ENCODE peak calls at places on chromosome 2, in six cellular contexts. P is DND-41, C is adrenal gland, J is skeletal muscle cell, T is AG09309, Q is dorsolateral prefrontal cortex. Y is an unnamed sample.

GRCh38 chr2:70411489-70412081 is 109.7 kb upstream of the FAM136A start:
- DNase-seq in P (no peak), C (no peak), J (no peak), T (no peak), Q (no peak), Y (no peak)

GRCh38 chr2:20182241-20182931 is 42.5 kb downstream of the SDC1 start:
- DNase-seq in P (no peak), C (peak), J (peak), T (no peak), Q (no peak), Y (no peak)

GRCh38 chr2:238569415-238570195 is 142.9 kb downstream of the ASB1 start:
- DNase-seq in P (no peak), C (no peak), J (no peak), T (no peak), Q (no peak), Y (no peak)

GRCh38 chr2:218193716-218194115 is 23.3 kb upstream of the ARPC2 start:
- DNase-seq in P (no peak), C (no peak), J (no peak), T (no peak), Q (no peak), Y (no peak)

GRCh38 chr2:181785677-181786344 is 105.5 kb upstream of the NEUROD1 start:
- DNase-seq in P (no peak), C (no peak), J (peak), T (peak), Q (no peak), Y (no peak)

GRCh38 chr2:218270721-218271486 is 585 bp downstream of the PNKD start:
- DNase-seq in P (no peak), C (peak), J (no peak), T (no peak), Q (no peak), Y (no peak)

GRCh38 chr2:160207804-160208661 is 8.0 kb upstream of the ITGB6 start:
- DNase-seq in P (no peak), C (peak), J (peak), T (peak), Q (no peak), Y (no peak)

GRCh38 chr2:138502253-138503086 is 900 bp downstream of the SPOPL start:
- DNase-seq in P (no peak), C (peak), J (no peak), T (no peak), Q (no peak), Y (no peak)

GRCh38 chr2:234771985-234772774 is 179.6 kb upstream of the SH3BP4 start:
- DNase-seq in P (no peak), C (peak), J (no peak), T (no peak), Q (no peak), Y (no peak)

GRCh38 chr2:120743657-120744056 is 8.0 kb downstream of the GLI2 start:
- DNase-seq in P (no peak), C (peak), J (no peak), T (no peak), Q (no peak), Y (no peak)

GRCh38 chr2:100857915-100858314 is 38.0 kb downstream of the NPAS2 start:
- DNase-seq in P (no peak), C (no peak), J (peak), T (peak), Q (no peak), Y (no peak)

GRCh38 chr2:189836644-189837043 is 52.4 kb downstream of the PMS1 start:
- DNase-seq in P (no peak), C (no peak), J (peak), T (peak), Q (no peak), Y (no peak)

GRCh38 chr2:159126653-159127052 is 158.2 kb downstream of the TANC1 start:
- DNase-seq in P (no peak), C (no peak), J (peak), T (no peak), Q (no peak), Y (no peak)

GRCh38 chr2:190277234-190278112 is 42.2 kb downstream of the HIBCH start:
- DNase-seq in P (peak), C (no peak), J (no peak), T (peak), Q (no peak), Y (no peak)

GRCh38 chr2:38925982-38926381 is 36.3 kb downstream of the ARHGEF33 start:
- DNase-seq in P (no peak), C (no peak), J (no peak), T (no peak), Q (no peak), Y (no peak)

GRCh38 chr2:137202310-137202709 is 437.0 kb downstream of the THSD7B start:
- DNase-seq in P (no peak), C (no peak), J (no peak), T (no peak), Q (no peak), Y (no peak)

GRCh38 chr2:150690870-150691269 is 203.4 kb upstream of the RND3 start:
- DNase-seq in P (no peak), C (no peak), J (peak), T (no peak), Q (no peak), Y (no peak)

GRCh38 chr2:178882666-178883440 is 75.6 kb upstream of the TTN start:
- DNase-seq in P (no peak), C (no peak), J (peak), T (no peak), Q (no peak), Y (no peak)

GRCh38 chr2:220569380-220569779 is 942.0 kb downstream of the SLC4A3 start:
- DNase-seq in P (no peak), C (no peak), J (no peak), T (no peak), Q (no peak), Y (no peak)

GRCh38 chr2:171214093-171214492 is 53.4 kb upstream of the TLK1 start:
- DNase-seq in P (no peak), C (no peak), J (no peak), T (no peak), Q (no peak), Y (no peak)

GRCh38 chr2:171210216-171210863 is 49.6 kb upstream of the TLK1 start:
- DNase-seq in P (no peak), C (no peak), J (no peak), T (no peak), Q (no peak), Y (no peak)

GRCh38 chr2:171206422-171207115 is 45.9 kb upstream of the TLK1 start:
- DNase-seq in P (no peak), C (no peak), J (no peak), T (no peak), Q (no peak), Y (no peak)

GRCh38 chr2:171208648-171209047 is 48.0 kb upstream of the TLK1 start:
- DNase-seq in P (no peak), C (no peak), J (no peak), T (no peak), Q (no peak), Y (no peak)

DNA sequence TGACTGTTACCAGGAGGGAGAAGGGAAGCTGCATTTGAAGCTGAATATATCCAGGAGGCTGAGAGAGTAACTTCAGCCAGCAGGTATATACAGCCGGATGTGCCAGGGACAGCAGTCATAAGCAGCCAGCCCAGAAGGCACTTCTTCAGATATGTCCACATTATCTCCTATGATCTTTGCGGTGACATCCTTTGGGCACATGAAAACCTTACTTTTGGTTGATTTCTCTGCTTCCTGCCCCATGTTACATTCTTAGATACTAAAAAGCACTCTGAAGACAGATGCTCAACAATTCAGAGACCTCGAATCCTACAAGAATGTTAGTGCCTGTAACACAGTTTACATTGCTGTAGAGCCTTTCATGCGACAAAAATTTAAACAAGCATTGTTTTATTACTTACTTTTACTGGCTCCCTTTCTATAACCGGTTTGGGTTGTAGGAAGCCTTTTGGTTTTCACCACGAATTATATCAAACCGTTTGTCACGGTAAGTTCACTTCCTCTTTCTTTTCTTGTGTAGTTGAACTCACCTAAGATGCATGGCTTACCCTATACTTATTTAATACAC is 50.3 kb upstream of the TLK1 start:
- DNase-seq in P (peak), C (no peak), J (no peak), T (no peak), Q (no peak), Y (peak)
- H3K4me3 ChIP-seq in P (peak), C (no peak), J (no peak), T (no peak), Q (no peak), Y (peak)

GRCh38 chr2:27763907-27764267 is 7.6 kb upstream of the MRPL33 start:
- DNase-seq in P (no peak), C (no peak), J (no peak), T (no peak), Q (no peak), Y (no peak)

GRCh38 chr2:27762951-27763906 is 8.3 kb upstream of the MRPL33 start:
- DNase-seq in P (no peak), C (no peak), J (no peak), T (no peak), Q (no peak), Y (no peak)

GRCh38 chr2:27771202-27771547 is 344 bp upstream of the MRPL33 start:
- DNase-seq in P (no peak), C (no peak), J (no peak), T (no peak), Q (no peak), Y (no peak)

GRCh38 chr2:27766287-27766661 is 5.2 kb upstream of the MRPL33 start:
- DNase-seq in P (no peak), C (no peak), J (no peak), T (no peak), Q (no peak), Y (no peak)

DNA sequence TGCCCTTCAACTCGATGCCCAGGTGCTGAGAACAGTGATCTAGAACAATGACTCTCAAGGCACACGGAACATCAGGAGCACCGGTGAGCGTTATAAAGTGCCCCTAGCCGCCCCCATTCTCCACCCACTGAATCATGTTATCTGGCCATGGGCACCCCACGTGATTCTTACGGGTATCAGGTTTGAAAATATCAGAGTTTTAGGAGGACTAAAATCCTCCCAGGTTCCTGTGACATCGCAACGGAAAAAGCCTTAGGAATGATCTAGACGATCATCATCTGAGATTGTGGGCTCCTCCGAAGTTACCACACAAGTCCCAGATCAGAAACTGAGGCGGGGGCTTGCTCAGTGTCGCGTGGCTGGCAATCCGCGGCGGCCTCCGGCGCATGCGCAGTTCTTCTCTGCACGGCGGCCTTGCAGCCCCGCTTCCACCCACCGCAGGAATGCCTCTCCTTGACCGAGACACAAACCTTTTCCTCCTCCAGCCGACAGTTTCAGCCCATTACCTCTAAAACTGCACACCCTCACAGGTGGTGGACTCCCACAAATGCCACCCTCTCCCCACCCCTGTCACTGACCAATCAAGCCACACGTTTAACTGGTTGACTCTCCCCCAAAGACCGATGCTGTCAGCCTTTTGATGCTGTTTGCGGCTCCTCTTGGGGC is 5.8 kb upstream of the MRPL33 start:
- DNase-seq in P (no peak), C (peak), J (no peak), T (no peak), Q (no peak), Y (no peak)
- H3K4me3 ChIP-seq in P (no peak), C (no peak), J (no peak), T (no peak), Q (peak), Y (peak)

GRCh38 chr2:224281374-224281773 is 120.5 kb downstream of the FAM124B start:
- DNase-seq in P (no peak), C (no peak), J (no peak), T (no peak), Q (no peak), Y (no peak)

GRCh38 chr2:224287533-224287932 is 114.4 kb downstream of the FAM124B start:
- DNase-seq in P (no peak), C (no peak), J (no peak), T (no peak), Q (no peak), Y (no peak)

GRCh38 chr2:224284134-224284946 is 117.6 kb downstream of the FAM124B start:
- DNase-seq in P (no peak), C (no peak), J (no peak), T (no peak), Q (no peak), Y (no peak)

DNA sequence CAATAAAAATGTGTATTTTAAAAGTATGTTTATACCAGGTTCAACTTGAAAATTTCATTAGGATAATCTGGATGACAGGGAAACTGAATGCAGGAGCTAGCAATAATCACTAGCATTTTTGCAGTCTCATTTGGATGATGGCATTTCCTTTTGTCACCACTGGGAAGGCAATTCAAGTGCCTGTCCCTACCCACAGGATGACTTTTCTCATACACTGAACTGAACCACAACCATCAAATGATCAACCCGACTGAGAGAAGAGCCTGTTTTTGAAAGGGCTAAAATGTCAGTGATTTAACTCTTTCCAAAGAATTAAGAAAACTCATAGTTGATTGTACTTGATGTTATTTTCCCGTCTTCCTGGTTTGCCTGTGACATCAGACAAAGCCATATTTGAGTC is 115.0 kb downstream of the FAM124B start:
- DNase-seq in P (no peak), C (no peak), J (no peak), T (no peak), Q (no peak), Y (no peak)
- H3K4me3 ChIP-seq in P (no peak), C (no peak), J (no peak), T (no peak), Q (no peak), Y (no peak)

GRCh38 chr2:96839288-96839874 is 4.4 kb downstream of the ANKRD23 start:
- DNase-seq in P (peak), C (no peak), J (no peak), T (no peak), Q (no peak), Y (peak)

GRCh38 chr2:96838345-96839287 is 5.2 kb downstream of the ANKRD23 start:
- DNase-seq in P (no peak), C (no peak), J (no peak), T (no peak), Q (no peak), Y (no peak)

GRCh38 chr2:96842600-96842999 is 1.2 kb downstream of the ANKRD23 start:
- DNase-seq in P (no peak), C (no peak), J (no peak), T (no peak), Q (no peak), Y (no peak)

GRCh38 chr2:96841707-96842495 is 1.9 kb downstream of the ANKRD23 start:
- DNase-seq in P (no peak), C (no peak), J (no peak), T (no peak), Q (no peak), Y (no peak)

DNA sequence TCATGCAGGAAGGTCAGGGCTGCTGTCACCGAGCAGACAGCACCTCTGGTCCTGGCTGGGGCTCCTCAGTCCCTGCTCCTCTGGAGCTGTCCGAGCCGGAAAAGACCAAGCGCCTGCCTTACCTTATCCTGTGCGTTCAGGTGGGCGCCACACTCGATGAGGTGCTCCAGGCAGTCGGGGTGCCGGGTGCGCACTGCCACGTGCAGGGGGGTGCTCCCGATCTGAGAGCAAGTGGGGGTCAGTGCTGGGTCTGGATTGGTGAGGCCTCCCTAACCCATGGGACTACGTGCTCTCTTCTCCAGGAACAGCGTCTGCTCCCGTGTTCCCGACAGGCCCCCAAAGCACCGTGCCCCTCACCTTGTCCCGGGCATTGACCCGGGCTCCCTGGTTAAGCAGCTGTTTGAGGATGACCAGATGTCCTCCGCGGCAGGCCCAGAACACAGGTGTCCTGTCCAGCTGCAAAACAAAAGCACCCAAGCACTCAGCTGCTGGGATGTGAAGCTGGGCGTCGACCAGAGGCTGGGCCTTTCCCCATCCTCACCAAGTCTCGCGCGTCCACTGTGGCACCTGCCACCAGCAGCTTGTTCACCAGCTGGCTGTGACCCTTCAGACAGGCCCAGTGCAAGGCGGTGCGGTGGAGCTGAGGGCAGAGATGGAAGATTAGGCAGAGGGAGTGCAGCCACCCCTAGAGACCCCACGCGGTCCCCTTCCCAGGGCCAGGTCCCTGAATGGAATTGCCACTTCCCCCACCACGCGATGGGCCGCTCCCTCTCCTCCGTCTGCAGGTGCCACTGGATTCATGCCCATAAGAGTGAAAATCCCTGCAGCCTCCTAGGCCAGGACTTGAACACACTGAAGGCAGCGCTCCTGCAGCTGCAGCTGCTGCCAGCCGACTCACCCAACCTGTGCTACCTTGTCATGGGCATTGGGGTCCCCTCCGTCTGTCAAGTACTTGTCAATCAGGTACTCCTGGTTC is 3.7 kb downstream of the ANKRD23 start:
- DNase-seq in P (no peak), C (no peak), J (no peak), T (no peak), Q (no peak), Y (no peak)
- H3K4me3 ChIP-seq in P (no peak), C (no peak), J (no peak), T (no peak), Q (no peak), Y (peak)

DNA sequence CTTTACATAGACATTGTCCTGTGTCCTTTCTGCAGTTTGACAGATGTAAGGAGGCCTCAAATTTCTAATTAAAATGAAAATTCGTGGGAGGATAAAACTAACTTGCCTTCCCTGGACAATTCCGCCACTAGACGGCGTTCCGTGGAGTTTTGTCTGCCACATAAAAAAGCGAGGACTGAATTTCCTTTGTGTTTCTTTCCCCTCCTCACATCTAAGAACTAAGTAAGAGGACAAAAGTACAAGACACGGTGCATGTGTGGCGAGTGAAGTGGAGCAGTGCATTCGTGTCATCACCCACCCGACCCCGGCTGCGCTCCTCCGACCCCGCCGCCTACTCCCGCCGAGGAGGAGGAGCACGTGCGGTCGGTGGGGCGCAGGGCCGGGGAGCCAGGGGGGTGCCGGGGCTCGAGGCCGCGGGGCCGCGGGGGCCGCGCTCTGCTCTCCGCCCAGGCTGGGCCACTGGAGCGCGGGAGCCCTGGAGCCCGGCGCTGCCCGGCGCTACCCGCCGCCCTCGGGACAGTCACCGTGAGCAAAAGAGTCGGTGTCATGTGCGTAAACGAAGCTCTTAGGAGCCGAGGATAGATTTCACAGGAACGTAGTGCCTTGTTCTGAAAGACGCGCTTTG is 10.8 kb downstream of the TBR1 start:
- DNase-seq in P (no peak), C (no peak), J (no peak), T (no peak), Q (no peak), Y (no peak)
- H3K4me3 ChIP-seq in P (no peak), C (no peak), J (peak), T (no peak), Q (peak), Y (no peak)

GRCh38 chr2:163347982-163348842 is 387.6 kb downstream of the FIGN start:
- DNase-seq in P (no peak), C (peak), J (peak), T (peak), Q (peak), Y (no peak)
- H3K4me3 ChIP-seq in P (no peak), C (no peak), J (peak), T (peak), Q (peak), Y (no peak)

Y was measured in effector memory CD4-positive, alpha-beta T cell.